ENCODE peak calls at places on chromosomes 11 and 22, in ten cellular contexts. One of them, this sample, is unnamed.

GRCh38 chr22:30190619-30191018 is 55.9 kb downstream of the LIF start:
- DNase-seq in left cardiac atrium: no peak
- DNase-seq in activated CD4-positive, alpha-beta T cell treated with anti-CD3 and anti-CD28 coated beads for 24 hours: no peak
- DNase-seq in spleen: no peak
- DNase-seq in HuH-7.5: no peak
- DNase-seq in CD4-positive, CD25-positive, alpha-beta regulatory T cell: peak
- DNase-seq in HS-5: no peak
- DNase-seq in T-helper 1 cell: no peak
- DNase-seq in stimulated activated CD4-positive, alpha-beta T cell treated with anti-CD3 and anti-CD28 coated beads, TNF-alpha, amount 100 ng/mL, for 1 hour: no peak
- DNase-seq in GM19239: no peak
- DNase-seq in this sample: no peak

GRCh38 chr11:134479206-134479955 is 67.3 kb upstream of the B3GAT1 start:
- DNase-seq in left cardiac atrium: no peak
- DNase-seq in activated CD4-positive, alpha-beta T cell treated with anti-CD3 and anti-CD28 coated beads for 24 hours: no peak
- DNase-seq in spleen: no peak
- DNase-seq in HuH-7.5: no peak
- DNase-seq in CD4-positive, CD25-positive, alpha-beta regulatory T cell: no peak
- DNase-seq in HS-5: no peak
- DNase-seq in T-helper 1 cell: no peak
- DNase-seq in stimulated activated CD4-positive, alpha-beta T cell treated with anti-CD3 and anti-CD28 coated beads, TNF-alpha, amount 100 ng/mL, for 1 hour: no peak
- DNase-seq in GM19239: no peak
- DNase-seq in this sample: no peak

GRCh38 chr11:3340025-3340424 is 38.9 kb downstream of the ZNF195 start:
- DNase-seq in left cardiac atrium: no peak
- DNase-seq in activated CD4-positive, alpha-beta T cell treated with anti-CD3 and anti-CD28 coated beads for 24 hours: no peak
- DNase-seq in spleen: no peak
- DNase-seq in HuH-7.5: no peak
- DNase-seq in CD4-positive, CD25-positive, alpha-beta regulatory T cell: no peak
- DNase-seq in HS-5: peak
- DNase-seq in T-helper 1 cell: no peak
- DNase-seq in stimulated activated CD4-positive, alpha-beta T cell treated with anti-CD3 and anti-CD28 coated beads, TNF-alpha, amount 100 ng/mL, for 1 hour: no peak
- DNase-seq in GM19239: no peak
- DNase-seq in this sample: peak

GRCh38 chr11:76694664-76695063 is 24.1 kb upstream of the LRRC32 start:
- DNase-seq in left cardiac atrium: no peak
- DNase-seq in activated CD4-positive, alpha-beta T cell treated with anti-CD3 and anti-CD28 coated beads for 24 hours: no peak
- DNase-seq in spleen: no peak
- DNase-seq in HuH-7.5: no peak
- DNase-seq in CD4-positive, CD25-positive, alpha-beta regulatory T cell: no peak
- DNase-seq in HS-5: no peak
- DNase-seq in T-helper 1 cell: no peak
- DNase-seq in stimulated activated CD4-positive, alpha-beta T cell treated with anti-CD3 and anti-CD28 coated beads, TNF-alpha, amount 100 ng/mL, for 1 hour: no peak
- DNase-seq in GM19239: no peak
- DNase-seq in this sample: no peak

GRCh38 chr22:19757140-19757984 is 3.2 kb upstream of the TBX1 start:
- DNase-seq in left cardiac atrium: no peak
- DNase-seq in activated CD4-positive, alpha-beta T cell treated with anti-CD3 and anti-CD28 coated beads for 24 hours: no peak
- DNase-seq in spleen: no peak
- DNase-seq in HuH-7.5: no peak
- DNase-seq in CD4-positive, CD25-positive, alpha-beta regulatory T cell: no peak
- DNase-seq in HS-5: no peak
- DNase-seq in T-helper 1 cell: no peak
- DNase-seq in stimulated activated CD4-positive, alpha-beta T cell treated with anti-CD3 and anti-CD28 coated beads, TNF-alpha, amount 100 ng/mL, for 1 hour: no peak
- DNase-seq in GM19239: peak
- DNase-seq in this sample: no peak

GRCh38 chr11:61914471-61915171 is 2.7 kb downstream of the RAB3IL1 start:
- DNase-seq in left cardiac atrium: no peak
- DNase-seq in activated CD4-positive, alpha-beta T cell treated with anti-CD3 and anti-CD28 coated beads for 24 hours: no peak
- DNase-seq in spleen: no peak
- DNase-seq in HuH-7.5: peak
- DNase-seq in CD4-positive, CD25-positive, alpha-beta regulatory T cell: no peak
- DNase-seq in HS-5: no peak
- DNase-seq in T-helper 1 cell: no peak
- DNase-seq in stimulated activated CD4-positive, alpha-beta T cell treated with anti-CD3 and anti-CD28 coated beads, TNF-alpha, amount 100 ng/mL, for 1 hour: no peak
- DNase-seq in GM19239: no peak
- DNase-seq in this sample: no peak

GRCh38 chr11:8227156-8228152 is 36.2 kb downstream of the LMO1 start:
- DNase-seq in left cardiac atrium: no peak
- DNase-seq in activated CD4-positive, alpha-beta T cell treated with anti-CD3 and anti-CD28 coated beads for 24 hours: no peak
- DNase-seq in spleen: no peak
- DNase-seq in HuH-7.5: no peak
- DNase-seq in CD4-positive, CD25-positive, alpha-beta regulatory T cell: no peak
- DNase-seq in HS-5: no peak
- DNase-seq in T-helper 1 cell: no peak
- DNase-seq in stimulated activated CD4-positive, alpha-beta T cell treated with anti-CD3 and anti-CD28 coated beads, TNF-alpha, amount 100 ng/mL, for 1 hour: no peak
- DNase-seq in GM19239: no peak
- DNase-seq in this sample: no peak

GRCh38 chr11:117696489-117696888 is 100.5 kb downstream of the DSCAML1 start:
- DNase-seq in left cardiac atrium: no peak
- DNase-seq in activated CD4-positive, alpha-beta T cell treated with anti-CD3 and anti-CD28 coated beads for 24 hours: no peak
- DNase-seq in spleen: no peak
- DNase-seq in HuH-7.5: no peak
- DNase-seq in CD4-positive, CD25-positive, alpha-beta regulatory T cell: no peak
- DNase-seq in HS-5: no peak
- DNase-seq in T-helper 1 cell: no peak
- DNase-seq in stimulated activated CD4-positive, alpha-beta T cell treated with anti-CD3 and anti-CD28 coated beads, TNF-alpha, amount 100 ng/mL, for 1 hour: no peak
- DNase-seq in GM19239: no peak
- DNase-seq in this sample: no peak

GRCh38 chr11:106156290-106156937 is 79.0 kb downstream of the AASDHPPT start:
- DNase-seq in left cardiac atrium: no peak
- DNase-seq in activated CD4-positive, alpha-beta T cell treated with anti-CD3 and anti-CD28 coated beads for 24 hours: no peak
- DNase-seq in spleen: no peak
- DNase-seq in HuH-7.5: peak
- DNase-seq in CD4-positive, CD25-positive, alpha-beta regulatory T cell: peak
- DNase-seq in HS-5: peak
- DNase-seq in T-helper 1 cell: no peak
- DNase-seq in stimulated activated CD4-positive, alpha-beta T cell treated with anti-CD3 and anti-CD28 coated beads, TNF-alpha, amount 100 ng/mL, for 1 hour: no peak
- DNase-seq in GM19239: peak
- DNase-seq in this sample: peak

GRCh38 chr11:111520565-111520964 is 6.0 kb downstream of the HOATZ start:
- DNase-seq in left cardiac atrium: no peak
- DNase-seq in activated CD4-positive, alpha-beta T cell treated with anti-CD3 and anti-CD28 coated beads for 24 hours: no peak
- DNase-seq in spleen: no peak
- DNase-seq in HuH-7.5: no peak
- DNase-seq in CD4-positive, CD25-positive, alpha-beta regulatory T cell: no peak
- DNase-seq in HS-5: no peak
- DNase-seq in T-helper 1 cell: no peak
- DNase-seq in stimulated activated CD4-positive, alpha-beta T cell treated with anti-CD3 and anti-CD28 coated beads, TNF-alpha, amount 100 ng/mL, for 1 hour: no peak
- DNase-seq in GM19239: no peak
- DNase-seq in this sample: no peak

GRCh38 chr11:127044535-127044934 is 44.0 kb upstream of the KIRREL3 start:
- DNase-seq in left cardiac atrium: no peak
- DNase-seq in activated CD4-positive, alpha-beta T cell treated with anti-CD3 and anti-CD28 coated beads for 24 hours: no peak
- DNase-seq in spleen: no peak
- DNase-seq in HuH-7.5: no peak
- DNase-seq in CD4-positive, CD25-positive, alpha-beta regulatory T cell: no peak
- DNase-seq in HS-5: no peak
- DNase-seq in T-helper 1 cell: no peak
- DNase-seq in stimulated activated CD4-positive, alpha-beta T cell treated with anti-CD3 and anti-CD28 coated beads, TNF-alpha, amount 100 ng/mL, for 1 hour: no peak
- DNase-seq in GM19239: no peak
- DNase-seq in this sample: no peak

GRCh38 chr22:38861170-38861874 is 10.7 kb downstream of the CBX6 start:
- DNase-seq in left cardiac atrium: no peak
- DNase-seq in activated CD4-positive, alpha-beta T cell treated with anti-CD3 and anti-CD28 coated beads for 24 hours: no peak
- DNase-seq in spleen: no peak
- DNase-seq in HuH-7.5: no peak
- DNase-seq in CD4-positive, CD25-positive, alpha-beta regulatory T cell: no peak
- DNase-seq in HS-5: no peak
- DNase-seq in T-helper 1 cell: no peak
- DNase-seq in stimulated activated CD4-positive, alpha-beta T cell treated with anti-CD3 and anti-CD28 coated beads, TNF-alpha, amount 100 ng/mL, for 1 hour: no peak
- DNase-seq in GM19239: no peak
- DNase-seq in this sample: no peak